ENCODE peak calls at places on chromosomes 2 and 18, in eight cellular contexts. One of them, this sample, is unnamed.

GRCh38 chr2:232522014-232522854 is 2.0 kb downstream of the PRSS56 start:
- DNase-seq in astrocyte: no peak
- DNase-seq in cardiac muscle cell: peak
- DNase-seq in CD8-positive, alpha-beta T cell: peak
- DNase-seq in brain microvascular endothelial cell: no peak
- DNase-seq in foreskin keratinocyte: no peak
- DNase-seq in suprapubic skin: no peak
- DNase-seq in neural progenitor cell: peak
- DNase-seq in this sample: no peak

GRCh38 chr2:47070155-47070919 is 84.8 kb downstream of the STPG4 start:
- DNase-seq in astrocyte: no peak
- DNase-seq in cardiac muscle cell: no peak
- DNase-seq in CD8-positive, alpha-beta T cell: no peak
- DNase-seq in brain microvascular endothelial cell: no peak
- DNase-seq in foreskin keratinocyte: no peak
- DNase-seq in suprapubic skin: no peak
- DNase-seq in neural progenitor cell: no peak
- DNase-seq in this sample: no peak

GRCh38 chr2:43006834-43007543 is 214.6 kb upstream of the HAAO start:
- DNase-seq in astrocyte: no peak
- DNase-seq in cardiac muscle cell: no peak
- DNase-seq in CD8-positive, alpha-beta T cell: no peak
- DNase-seq in brain microvascular endothelial cell: no peak
- DNase-seq in foreskin keratinocyte: no peak
- DNase-seq in suprapubic skin: peak
- DNase-seq in neural progenitor cell: no peak
- DNase-seq in this sample: no peak

GRCh38 chr2:105099153-105099552 is 61.3 kb downstream of the MRPS9 start:
- DNase-seq in astrocyte: no peak
- DNase-seq in cardiac muscle cell: no peak
- DNase-seq in CD8-positive, alpha-beta T cell: no peak
- DNase-seq in brain microvascular endothelial cell: no peak
- DNase-seq in foreskin keratinocyte: no peak
- DNase-seq in suprapubic skin: no peak
- DNase-seq in neural progenitor cell: no peak
- DNase-seq in this sample: no peak

GRCh38 chr2:33366473-33366872 is 110.0 kb upstream of the RASGRP3 start:
- DNase-seq in astrocyte: peak
- DNase-seq in cardiac muscle cell: no peak
- DNase-seq in CD8-positive, alpha-beta T cell: no peak
- DNase-seq in brain microvascular endothelial cell: no peak
- DNase-seq in foreskin keratinocyte: no peak
- DNase-seq in suprapubic skin: no peak
- DNase-seq in neural progenitor cell: no peak
- DNase-seq in this sample: no peak

GRCh38 chr2:180728928-180729559 is 251.4 kb upstream of the UBE2E3 start:
- DNase-seq in astrocyte: peak
- DNase-seq in cardiac muscle cell: peak
- DNase-seq in CD8-positive, alpha-beta T cell: no peak
- DNase-seq in brain microvascular endothelial cell: peak
- DNase-seq in foreskin keratinocyte: peak
- DNase-seq in suprapubic skin: no peak
- DNase-seq in neural progenitor cell: no peak
- DNase-seq in this sample: peak

GRCh38 chr18:23958036-23958435 is 56.5 kb upstream of the TTC39C start:
- DNase-seq in astrocyte: peak
- DNase-seq in cardiac muscle cell: peak
- DNase-seq in CD8-positive, alpha-beta T cell: no peak
- DNase-seq in brain microvascular endothelial cell: no peak
- DNase-seq in foreskin keratinocyte: no peak
- DNase-seq in suprapubic skin: peak
- DNase-seq in neural progenitor cell: no peak
- DNase-seq in this sample: no peak

GRCh38 chr2:98912221-98912851 is 23.7 kb downstream of the CRACDL start:
- DNase-seq in astrocyte: peak
- DNase-seq in cardiac muscle cell: peak
- DNase-seq in CD8-positive, alpha-beta T cell: peak
- DNase-seq in brain microvascular endothelial cell: peak
- DNase-seq in foreskin keratinocyte: peak
- DNase-seq in suprapubic skin: no peak
- DNase-seq in neural progenitor cell: no peak
- DNase-seq in this sample: peak

GRCh38 chr18:12657849-12658829 is at the start of gene SPIRE1:
- DNase-seq in astrocyte: peak
- DNase-seq in cardiac muscle cell: peak
- DNase-seq in CD8-positive, alpha-beta T cell: peak
- DNase-seq in brain microvascular endothelial cell: peak
- DNase-seq in foreskin keratinocyte: no peak
- DNase-seq in suprapubic skin: peak
- DNase-seq in neural progenitor cell: peak
- DNase-seq in this sample: no peak

GRCh38 chr2:121454549-121455090 is 76.1 kb upstream of the RNU4ATAC start:
- DNase-seq in astrocyte: no peak
- DNase-seq in cardiac muscle cell: peak
- DNase-seq in CD8-positive, alpha-beta T cell: no peak
- DNase-seq in brain microvascular endothelial cell: no peak
- DNase-seq in foreskin keratinocyte: no peak
- DNase-seq in suprapubic skin: no peak
- DNase-seq in neural progenitor cell: no peak
- DNase-seq in this sample: no peak
- H3K27ac ChIP-seq in astrocyte: no peak
- H3K27ac ChIP-seq in cardiac muscle cell: no peak
- H3K27ac ChIP-seq in CD8-positive, alpha-beta T cell: no peak
- H3K27ac ChIP-seq in brain microvascular endothelial cell: no peak
- H3K27ac ChIP-seq in foreskin keratinocyte: no peak
- H3K27ac ChIP-seq in suprapubic skin: no peak
- H3K27ac ChIP-seq in neural progenitor cell: no peak
- H3K27ac ChIP-seq in this sample: no peak

GRCh38 chr2:202122975-202123765 is 50.1 kb downstream of the KIAA2012 start:
- DNase-seq in astrocyte: no peak
- DNase-seq in cardiac muscle cell: no peak
- DNase-seq in CD8-positive, alpha-beta T cell: no peak
- DNase-seq in brain microvascular endothelial cell: no peak
- DNase-seq in foreskin keratinocyte: no peak
- DNase-seq in suprapubic skin: no peak
- DNase-seq in neural progenitor cell: peak
- DNase-seq in this sample: no peak

GRCh38 chr2:202122167-202122540 is 49.1 kb downstream of the KIAA2012 start:
- DNase-seq in astrocyte: no peak
- DNase-seq in cardiac muscle cell: no peak
- DNase-seq in CD8-positive, alpha-beta T cell: no peak
- DNase-seq in brain microvascular endothelial cell: no peak
- DNase-seq in foreskin keratinocyte: no peak
- DNase-seq in suprapubic skin: no peak
- DNase-seq in neural progenitor cell: no peak
- DNase-seq in this sample: no peak

GRCh38 chr2:202133556-202134245 is 60.6 kb downstream of the KIAA2012 start:
- DNase-seq in astrocyte: no peak
- DNase-seq in cardiac muscle cell: no peak
- DNase-seq in CD8-positive, alpha-beta T cell: no peak
- DNase-seq in brain microvascular endothelial cell: no peak
- DNase-seq in foreskin keratinocyte: no peak
- DNase-seq in suprapubic skin: no peak
- DNase-seq in neural progenitor cell: no peak
- DNase-seq in this sample: no peak

DNA sequence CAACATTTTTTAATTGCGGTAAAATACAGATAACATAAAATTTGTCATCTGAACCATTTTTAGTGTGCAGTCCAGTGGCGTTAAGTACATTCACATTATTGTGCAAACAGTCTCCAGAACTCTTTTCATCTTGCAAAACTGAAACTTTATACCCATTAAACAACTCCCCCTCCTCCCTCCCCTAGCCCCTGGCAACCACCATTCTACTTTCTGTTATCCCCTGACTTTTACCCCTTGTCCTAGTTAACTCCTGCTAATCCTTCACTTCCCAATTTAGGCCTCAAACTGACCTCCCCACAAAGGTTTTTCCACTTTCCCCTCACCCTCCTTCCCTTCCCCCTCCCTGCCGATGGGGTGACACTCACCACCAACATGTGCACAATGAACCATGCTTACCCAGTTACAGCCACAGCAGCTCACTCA is 54.7 kb downstream of the KIAA2012 start:
- DNase-seq in astrocyte: no peak
- DNase-seq in cardiac muscle cell: peak
- DNase-seq in CD8-positive, alpha-beta T cell: no peak
- DNase-seq in brain microvascular endothelial cell: no peak
- DNase-seq in foreskin keratinocyte: no peak
- DNase-seq in suprapubic skin: no peak
- DNase-seq in neural progenitor cell: peak
- DNase-seq in this sample: no peak
- H3K27ac ChIP-seq in astrocyte: no peak
- H3K27ac ChIP-seq in cardiac muscle cell: no peak
- H3K27ac ChIP-seq in CD8-positive, alpha-beta T cell: no peak
- H3K27ac ChIP-seq in brain microvascular endothelial cell: no peak
- H3K27ac ChIP-seq in foreskin keratinocyte: no peak
- H3K27ac ChIP-seq in suprapubic skin: no peak
- H3K27ac ChIP-seq in neural progenitor cell: no peak
- H3K27ac ChIP-seq in this sample: no peak

DNA sequence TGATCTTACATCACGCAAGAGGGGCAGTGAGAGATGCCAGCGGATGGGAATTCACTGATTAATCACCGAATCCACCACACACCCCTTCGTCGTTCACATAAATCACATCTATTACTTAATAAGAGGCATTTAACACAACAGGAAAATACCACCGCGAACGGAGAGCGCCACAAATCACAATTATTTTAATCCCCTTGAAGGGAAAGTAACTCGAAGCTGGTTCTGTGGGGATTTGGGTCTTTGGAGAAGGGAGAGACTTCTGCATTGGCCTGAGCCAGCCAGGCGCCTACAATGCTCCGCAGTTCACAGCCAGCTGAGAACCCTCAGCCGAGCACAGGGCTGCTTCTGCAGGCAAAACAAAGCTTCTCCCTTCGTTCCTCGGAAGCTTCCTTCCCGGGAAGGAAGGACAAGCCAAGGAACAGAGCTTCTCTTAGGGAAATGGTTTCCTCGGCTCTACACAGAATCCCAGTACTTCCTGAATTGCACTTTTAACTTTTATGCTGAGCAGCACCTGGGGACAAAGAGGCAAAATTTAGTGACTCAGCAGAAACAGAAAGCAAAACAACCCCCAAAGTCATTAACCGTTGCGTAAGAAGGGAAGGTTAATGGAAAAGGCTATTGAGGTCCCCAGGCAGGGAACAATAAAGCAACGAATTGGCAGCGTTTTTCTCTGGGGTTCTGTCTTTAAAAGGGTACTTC is at the start of gene LRP1B:
- DNase-seq in astrocyte: peak
- DNase-seq in cardiac muscle cell: peak
- DNase-seq in CD8-positive, alpha-beta T cell: no peak
- DNase-seq in brain microvascular endothelial cell: peak
- DNase-seq in foreskin keratinocyte: peak
- DNase-seq in suprapubic skin: no peak
- DNase-seq in neural progenitor cell: peak
- DNase-seq in this sample: no peak
- H3K27ac ChIP-seq in astrocyte: peak
- H3K27ac ChIP-seq in cardiac muscle cell: no peak
- H3K27ac ChIP-seq in CD8-positive, alpha-beta T cell: no peak
- H3K27ac ChIP-seq in brain microvascular endothelial cell: no peak
- H3K27ac ChIP-seq in foreskin keratinocyte: no peak
- H3K27ac ChIP-seq in suprapubic skin: peak
- H3K27ac ChIP-seq in neural progenitor cell: no peak
- H3K27ac ChIP-seq in this sample: no peak

GRCh38 chr2:56229397-56230060 is 45.7 kb downstream of the CCDC85A start:
- DNase-seq in astrocyte: no peak
- DNase-seq in cardiac muscle cell: no peak
- DNase-seq in CD8-positive, alpha-beta T cell: no peak
- DNase-seq in brain microvascular endothelial cell: no peak
- DNase-seq in foreskin keratinocyte: peak
- DNase-seq in suprapubic skin: no peak
- DNase-seq in neural progenitor cell: no peak
- DNase-seq in this sample: no peak
- H3K27ac ChIP-seq in astrocyte: no peak
- H3K27ac ChIP-seq in cardiac muscle cell: no peak
- H3K27ac ChIP-seq in CD8-positive, alpha-beta T cell: no peak
- H3K27ac ChIP-seq in brain microvascular endothelial cell: no peak
- H3K27ac ChIP-seq in foreskin keratinocyte: peak
- H3K27ac ChIP-seq in suprapubic skin: no peak
- H3K27ac ChIP-seq in neural progenitor cell: no peak
- H3K27ac ChIP-seq in this sample: peak

GRCh38 chr2:71494523-71495155 is 41.3 kb downstream of the DYSF start:
- DNase-seq in astrocyte: no peak
- DNase-seq in cardiac muscle cell: no peak
- DNase-seq in CD8-positive, alpha-beta T cell: no peak
- DNase-seq in brain microvascular endothelial cell: no peak
- DNase-seq in foreskin keratinocyte: no peak
- DNase-seq in suprapubic skin: no peak
- DNase-seq in neural progenitor cell: no peak
- DNase-seq in this sample: no peak

GRCh38 chr2:71486881-71487640 is 33.7 kb downstream of the DYSF start:
- DNase-seq in astrocyte: no peak
- DNase-seq in cardiac muscle cell: no peak
- DNase-seq in CD8-positive, alpha-beta T cell: no peak
- DNase-seq in brain microvascular endothelial cell: no peak
- DNase-seq in foreskin keratinocyte: no peak
- DNase-seq in suprapubic skin: no peak
- DNase-seq in neural progenitor cell: no peak
- DNase-seq in this sample: no peak

GRCh38 chr2:71494091-71494490 is 40.7 kb downstream of the DYSF start:
- DNase-seq in astrocyte: no peak
- DNase-seq in cardiac muscle cell: no peak
- DNase-seq in CD8-positive, alpha-beta T cell: no peak
- DNase-seq in brain microvascular endothelial cell: no peak
- DNase-seq in foreskin keratinocyte: no peak
- DNase-seq in suprapubic skin: no peak
- DNase-seq in neural progenitor cell: no peak
- DNase-seq in this sample: no peak

GRCh38 chr2:71496156-71496770 is 42.9 kb downstream of the DYSF start:
- DNase-seq in astrocyte: no peak
- DNase-seq in cardiac muscle cell: no peak
- DNase-seq in CD8-positive, alpha-beta T cell: no peak
- DNase-seq in brain microvascular endothelial cell: no peak
- DNase-seq in foreskin keratinocyte: no peak
- DNase-seq in suprapubic skin: no peak
- DNase-seq in neural progenitor cell: no peak
- DNase-seq in this sample: no peak

DNA sequence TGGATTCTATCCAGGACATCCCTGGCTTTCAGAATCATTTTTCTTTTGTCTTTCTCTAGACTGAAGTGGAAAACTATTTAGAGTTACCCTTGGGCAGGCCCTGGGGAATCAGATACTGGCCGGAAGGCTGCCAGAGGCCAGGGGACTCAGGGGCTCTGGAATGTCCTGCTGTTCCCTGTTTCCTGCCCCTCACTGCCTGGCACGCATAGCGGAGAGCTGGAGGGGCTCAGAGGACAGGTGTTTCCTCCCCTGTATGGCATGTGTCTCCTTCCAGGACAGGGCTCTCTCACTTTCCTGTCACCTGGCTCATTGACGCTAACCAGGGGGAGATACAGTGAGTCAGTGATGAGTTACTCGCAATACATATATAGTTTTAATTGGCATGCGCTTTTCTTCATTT is 38.8 kb downstream of the DYSF start:
- DNase-seq in astrocyte: no peak
- DNase-seq in cardiac muscle cell: peak
- DNase-seq in CD8-positive, alpha-beta T cell: no peak
- DNase-seq in brain microvascular endothelial cell: no peak
- DNase-seq in foreskin keratinocyte: no peak
- DNase-seq in suprapubic skin: no peak
- DNase-seq in neural progenitor cell: no peak
- DNase-seq in this sample: no peak
- H3K27ac ChIP-seq in astrocyte: peak
- H3K27ac ChIP-seq in cardiac muscle cell: peak
- H3K27ac ChIP-seq in CD8-positive, alpha-beta T cell: no peak
- H3K27ac ChIP-seq in brain microvascular endothelial cell: no peak
- H3K27ac ChIP-seq in foreskin keratinocyte: no peak
- H3K27ac ChIP-seq in suprapubic skin: no peak
- H3K27ac ChIP-seq in neural progenitor cell: no peak
- H3K27ac ChIP-seq in this sample: no peak